ENCODE peak calls at places on chromosomes 3 and 15, in nine cellular contexts. H, C, N, R, Q, B, J, A and F are unnamed samples.
A peak's percentile ranks its signal among the peaks of the same experiment; 100 is the strongest.

GRCh38 chr3:33152363-33153360 is 38.8 kb downstream of the CRTAP start:
- DNase-seq in H (peak; percentile 53), C (no peak), N (no peak), R (no peak), Q (no peak), B (no peak), J (no peak), A (no peak), F (no peak)

GRCh38 chr3:101829066-101829830 is 20.1 kb upstream of the NFKBIZ start:
- DNase-seq in H (no peak), C (peak; percentile 66), N (peak; percentile 74), R (no peak), Q (peak; percentile 36), B (no peak), J (peak; percentile 5), A (no peak), F (no peak)

GRCh38 chr3:170751894-170752283 is 118.1 kb downstream of the RPL22L1 start:
- DNase-seq in H (no peak), C (no peak), N (no peak), R (no peak), Q (no peak), B (no peak), J (no peak), A (no peak), F (no peak)

GRCh38 chr15:57146394-57147140 is 228.1 kb downstream of the TCF12 start:
- DNase-seq in H (no peak), C (peak; percentile 73), N (no peak), R (no peak), Q (no peak), B (peak; percentile 6), J (peak; percentile 71), A (no peak), F (peak; percentile 22)

GRCh38 chr15:96121521-96121920 is 209.0 kb upstream of the NR2F2 start:
- DNase-seq in H (no peak), C (no peak), N (no peak), R (no peak), Q (no peak), B (no peak), J (no peak), A (no peak), F (no peak)

GRCh38 chr15:43915820-43916660 is 89.2 kb downstream of the WDR76 start:
- DNase-seq in H (no peak), C (no peak), N (no peak), R (no peak), Q (no peak), B (no peak), J (no peak), A (no peak), F (no peak)

GRCh38 chr15:61598655-61599054 is 369.6 kb upstream of the RORA start:
- DNase-seq in H (no peak), C (no peak), N (no peak), R (no peak), Q (no peak), B (peak; percentile 6), J (no peak), A (no peak), F (no peak)

GRCh38 chr3:194592798-194593752 is 40.1 kb downstream of the TMEM44 start:
- DNase-seq in H (no peak), C (peak; percentile 48), N (no peak), R (no peak), Q (no peak), B (no peak), J (no peak), A (no peak), F (no peak)

GRCh38 chr15:89499156-89499555 is 2.8 kb upstream of the RHCG start:
- DNase-seq in H (no peak), C (no peak), N (no peak), R (no peak), Q (no peak), B (no peak), J (no peak), A (no peak), F (no peak)

GRCh38 chr15:65869127-65869953 is at the start of gene RAB11A:
- DNase-seq in H (peak; percentile 98), C (peak; percentile 98), N (peak; percentile 95), R (peak; percentile 91), Q (peak; percentile 93), B (peak; percentile 94), J (peak; percentile 98), A (peak; percentile 95), F (peak; percentile 97)

GRCh38 chr15:25683911-25684310 is 179.2 kb downstream of the ATP10A start:
- DNase-seq in H (peak; percentile 37), C (no peak), N (no peak), R (no peak), Q (no peak), B (peak; percentile 74), J (no peak), A (no peak), F (no peak)

GRCh38 chr3:193665370-193665989 is 72.5 kb downstream of the OPA1 start:
- DNase-seq in H (no peak), C (peak; percentile 62), N (no peak), R (no peak), Q (no peak), B (no peak), J (peak; percentile 61), A (no peak), F (no peak)

GRCh38 chr3:13023251-13024055 is 49.8 kb downstream of the IQSEC1 start:
- DNase-seq in H (peak; percentile 86), C (peak; percentile 59), N (no peak), R (no peak), Q (no peak), B (no peak), J (no peak), A (no peak), F (peak; percentile 63)

GRCh38 chr3:43773273-43774104 is 82.8 kb downstream of the ABHD5 start:
- DNase-seq in H (no peak), C (no peak), N (no peak), R (no peak), Q (no peak), B (peak; percentile 54), J (no peak), A (no peak), F (no peak)

GRCh38 chr3:58163234-58163633 is 47.5 kb downstream of the DNASE1L3 start:
- DNase-seq in H (no peak), C (no peak), N (no peak), R (no peak), Q (no peak), B (no peak), J (no peak), A (no peak), F (no peak)

GRCh38 chr15:64574220-64574994 is 114.0 kb downstream of the ZNF609 start:
- DNase-seq in H (peak; percentile 69), C (no peak), N (no peak), R (no peak), Q (no peak), B (no peak), J (no peak), A (no peak), F (peak; percentile 45)

GRCh38 chr3:10845240-10845761 is 29.3 kb downstream of the SLC6A11 start:
- DNase-seq in H (no peak), C (no peak), N (no peak), R (no peak), Q (no peak), B (no peak), J (no peak), A (no peak), F (no peak)

GRCh38 chr3:128152419-128153155 is 694 bp upstream of the EEFSEC start:
- DNase-seq in H (no peak), C (no peak), N (no peak), R (no peak), Q (no peak), B (peak; percentile 57), J (peak; percentile 83), A (peak; percentile 49), F (peak; percentile 48)

GRCh38 chr3:56754753-56755365 is 46.9 kb downstream of the ARHGEF3 start:
- DNase-seq in H (no peak), C (no peak), N (peak; percentile 42), R (no peak), Q (peak; percentile 33), B (no peak), J (no peak), A (no peak), F (no peak)

GRCh38 chr3:100226712-100227429 is 33.9 kb upstream of the TBC1D23 start:
- DNase-seq in H (no peak), C (no peak), N (no peak), R (no peak), Q (no peak), B (no peak), J (no peak), A (no peak), F (no peak)

GRCh38 chr3:134885877-134886621 is 91.0 kb downstream of the EPHB1 start:
- DNase-seq in H (no peak), C (no peak), N (no peak), R (no peak), Q (no peak), B (peak; percentile 49), J (no peak), A (no peak), F (no peak)

GRCh38 chr3:21158801-21159564 is 592.0 kb downstream of the ZNF385D start:
- DNase-seq in H (no peak), C (no peak), N (no peak), R (no peak), Q (no peak), B (no peak), J (no peak), A (no peak), F (no peak)

GRCh38 chr3:186760141-186760813 is 23.1 kb upstream of the EIF4A2 start:
- DNase-seq in H (no peak), C (no peak), N (no peak), R (no peak), Q (no peak), B (no peak), J (no peak), A (no peak), F (no peak)

GRCh38 chr3:155956508-155957411 is 86.3 kb downstream of the GMPS start:
- DNase-seq in H (no peak), C (no peak), N (no peak), R (no peak), Q (no peak), B (no peak), J (no peak), A (no peak), F (no peak)

GRCh38 chr15:83978588-83978987 is 257.0 kb upstream of the GOLGA6L4 start:
- DNase-seq in H (no peak), C (no peak), N (no peak), R (no peak), Q (no peak), B (no peak), J (no peak), A (no peak), F (no peak)

GRCh38 chr15:70770863-70771262 is 7.5 kb upstream of the UACA start:
- DNase-seq in H (no peak), C (no peak), N (no peak), R (no peak), Q (no peak), B (no peak), J (no peak), A (no peak), F (no peak)

GRCh38 chr3:40465456-40465855 is 8.3 kb downstream of the RPL14 start:
- DNase-seq in H (no peak), C (no peak), N (no peak), R (no peak), Q (no peak), B (no peak), J (no peak), A (no peak), F (no peak)

GRCh38 chr15:95019907-95020306 is 788.5 kb downstream of the MCTP2 start:
- DNase-seq in H (no peak), C (no peak), N (no peak), R (no peak), Q (no peak), B (no peak), J (no peak), A (no peak), F (no peak)

GRCh38 chr15:89462198-89462912 is 34.0 kb downstream of the RHCG start:
- DNase-seq in H (no peak), C (peak; percentile 78), N (no peak), R (no peak), Q (no peak), B (no peak), J (no peak), A (peak; percentile 75), F (no peak)

GRCh38 chr3:157300091-157300490 is 136.6 kb upstream of the PTX3 start:
- DNase-seq in H (no peak), C (no peak), N (no peak), R (no peak), Q (no peak), B (no peak), J (no peak), A (no peak), F (no peak)

GRCh38 chr15:70829366-70830166 is 24.4 kb downstream of the LARP6 start:
- DNase-seq in H (no peak), C (no peak), N (no peak), R (no peak), Q (no peak), B (no peak), J (no peak), A (no peak), F (no peak)